ENCODE peak calls at places on chromosomes 16 and 17, in ten cellular contexts. E, L, F, K, U, M, W, Y, X and D are unnamed samples.

GRCh38 chr17:4854181-4854681 is 21.1 kb downstream of the MINK1 start:
- DNase-seq in F (no peak), Y (no peak), K (no peak), M (no peak), U (no peak), W (no peak), L (peak; percentile 5), X (no peak), E (no peak), D (no peak)

GRCh38 chr16:19710991-19711545 is 7.0 kb downstream of the KNOP1 start:
- DNase-seq in K (no peak), E (no peak), M (no peak), U (peak; percentile 66), X (no peak), L (no peak), W (no peak), Y (no peak), F (no peak), D (no peak)

GRCh38 chr16:4496305-4496704 is 20.1 kb downstream of the HMOX2 start:
- DNase-seq in M (no peak), Y (no peak), E (peak; percentile 28), L (peak; percentile 60), U (no peak), W (no peak), X (no peak), F (no peak), K (no peak), D (no peak)

GRCh38 chr17:17572010-17572785 is 19.3 kb downstream of the PEMT start:
- DNase-seq in E (no peak), U (no peak), Y (no peak), W (no peak), M (no peak), K (no peak), F (no peak), L (no peak), X (no peak), D (no peak)

GRCh38 chr16:89881368-89881730 is 8.0 kb downstream of the TCF25 start:
- DNase-seq in F (no peak), E (no peak), X (no peak), L (no peak), W (no peak), M (no peak), Y (no peak), U (no peak), K (no peak), D (no peak)

GRCh38 chr17:29111816-29112499 is 68.2 kb downstream of the MYO18A start:
- DNase-seq in L (peak; percentile 60), X (peak; percentile 76), K (peak; percentile 84), M (peak; percentile 78), U (peak; percentile 93), Y (peak; percentile 57), E (peak; percentile 82), F (peak; percentile 69), W (peak; percentile 66), D (peak; percentile 57)

GRCh38 chr17:72588961-72589360 is 468.1 kb downstream of the SOX9 start:
- DNase-seq in K (no peak), W (no peak), L (peak; percentile 98), U (peak; percentile 78), M (no peak), X (no peak), E (peak; percentile 57), Y (no peak), F (peak; percentile 77), D (no peak)

GRCh38 chr17:79160980-79161621 is 86.5 kb downstream of the ENGASE start:
- DNase-seq in U (no peak), L (peak; percentile 21), M (no peak), Y (no peak), K (peak; percentile 67), X (no peak), W (no peak), E (peak; percentile 20), F (peak; percentile 43), D (no peak)

GRCh38 chr16:17801024-17801423 is 330.3 kb upstream of the XYLT1 start:
- DNase-seq in Y (no peak), M (no peak), W (no peak), L (no peak), E (no peak), X (no peak), K (no peak), F (no peak), U (no peak), D (no peak)

GRCh38 chr16:7513429-7513828 is 180.8 kb downstream of the RBFOX1 start:
- DNase-seq in X (no peak), W (no peak), L (no peak), Y (no peak), M (no peak), U (no peak), K (no peak), F (no peak), E (no peak), D (no peak)

GRCh38 chr16:1288813-1289479 is 20.5 kb upstream of the UBE2I start:
- DNase-seq in L (no peak), E (no peak), W (no peak), M (no peak), F (no peak), K (no peak), Y (no peak), X (no peak), U (no peak), D (no peak)

GRCh38 chr17:51119415-51120356 is 982 bp downstream of the SPAG9 start:
- DNase-seq in F (peak; percentile 25), K (peak; percentile 45), U (peak; percentile 78), W (peak; percentile 41), L (peak; percentile 58), Y (peak; percentile 39), M (peak; percentile 48), E (peak; percentile 52), X (peak; percentile 43), D (peak; percentile 49)

GRCh38 chr16:85659805-85660511 is 28.8 kb downstream of the GINS2 start:
- DNase-seq in Y (peak; percentile 56), U (peak; percentile 85), E (peak; percentile 80), K (peak; percentile 94), L (peak; percentile 58), X (peak; percentile 86), M (peak; percentile 71), W (peak; percentile 77), F (peak; percentile 28), D (peak; percentile 72)

GRCh38 chr17:7438050-7438614 is 1.2 kb upstream of the FGF11 start:
- DNase-seq in Y (peak; percentile 35), L (no peak), X (peak; percentile 52), M (peak; percentile 84), F (no peak), W (peak; percentile 78), K (peak; percentile 68), U (peak; percentile 71), E (no peak), D (peak; percentile 75)

GRCh38 chr16:70589998-70590471 is 56.3 kb upstream of the IL34 start:
- DNase-seq in M (no peak), F (no peak), X (no peak), W (peak; percentile 51), Y (no peak), U (no peak), K (no peak), L (no peak), E (peak; percentile 21), D (peak; percentile 46)

GRCh38 chr16:84718-85452 is 6.9 kb downstream of the MPG start:
- DNase-seq in U (no peak), F (no peak), W (peak; percentile 55), M (peak; percentile 86), X (peak; percentile 79), Y (peak; percentile 44), L (peak; percentile 73), K (peak; percentile 39), E (peak; percentile 48), D (peak; percentile 81)

GRCh38 chr17:7465481-7466275 is 13.8 kb downstream of the ZBTB4 start:
- DNase-seq in X (no peak), W (no peak), L (no peak), M (no peak), F (no peak), E (no peak), U (no peak), Y (no peak), K (no peak), D (no peak)

GRCh38 chr16:66028505-66029216 is 337.8 kb upstream of the CDH5 start:
- DNase-seq in X (no peak), U (no peak), F (no peak), K (no peak), M (no peak), Y (no peak), E (no peak), L (peak; percentile 51), W (no peak), D (no peak)

GRCh38 chr16:11851301-11852091 is at the start of gene RSL1D1:
- DNase-seq in M (peak; percentile 92), F (peak; percentile 87), U (peak; percentile 96), L (peak; percentile 89), Y (peak; percentile 90), K (peak; percentile 93), E (peak; percentile 96), W (peak; percentile 86), X (peak; percentile 99), D (peak; percentile 93)

GRCh38 chr17:57438031-57438731 is 181.9 kb downstream of the MSI2 start:
- DNase-seq in U (no peak), E (no peak), X (no peak), L (no peak), F (no peak), M (no peak), K (no peak), Y (no peak), W (no peak), D (no peak)